ENCODE peak calls at places on chromosomes 1 and 21, in seven cellular contexts. P, J, U, G, C, E and Y are unnamed samples.

GRCh38 chr1:54013393-54014008 is 4.5 kb downstream of the LDLRAD1 start:
- DNase-seq in P (no peak), J (no peak), U (no peak), G (no peak), C (no peak), E (no peak), Y (no peak)

GRCh38 chr21:37896788-37897187 is 19.5 kb downstream of the KCNJ6 start:
- DNase-seq in P (no peak), J (no peak), U (no peak), G (no peak), C (no peak), E (no peak), Y (no peak)

GRCh38 chr1:247487057-247487456 is 29.2 kb upstream of the OR2B11 start:
- DNase-seq in P (peak; percentile 22), J (no peak), U (no peak), G (peak; percentile 35), C (no peak), E (peak; percentile 34), Y (peak; percentile 45)

GRCh38 chr1:6982860-6983259 is 197.6 kb downstream of the CAMTA1 start:
- DNase-seq in P (no peak), J (no peak), U (no peak), G (no peak), C (no peak), E (no peak), Y (no peak)

GRCh38 chr1:25889470-25889869 is 14.0 kb upstream of the PAQR7 start:
- DNase-seq in P (no peak), J (no peak), U (no peak), G (peak; percentile 4), C (no peak), E (peak; percentile 43), Y (no peak)

GRCh38 chr21:44521928-44522752 is 17.9 kb downstream of the KRTAP10-1 start:
- DNase-seq in P (no peak), J (no peak), U (no peak), G (no peak), C (no peak), E (no peak), Y (no peak)

GRCh38 chr1:226618380-226618779 is 69.8 kb downstream of the STUM start:
- DNase-seq in P (no peak), J (no peak), U (no peak), G (no peak), C (no peak), E (no peak), Y (no peak)

GRCh38 chr21:45574081-45574501 is 31.9 kb upstream of the SLC19A1 start:
- DNase-seq in P (no peak), J (no peak), U (no peak), G (no peak), C (no peak), E (no peak), Y (no peak)

GRCh38 chr1:220887868-220888664 is 8.8 kb downstream of the HLX start:
- DNase-seq in P (no peak), J (no peak), U (no peak), G (no peak), C (no peak), E (no peak), Y (no peak)

GRCh38 chr1:89142160-89142559 is 16.2 kb upstream of the GBP2 start:
- DNase-seq in P (no peak), J (no peak), U (no peak), G (no peak), C (no peak), E (no peak), Y (no peak)

GRCh38 chr1:27436204-27437159 is 44.1 kb downstream of the GPR3 start:
- DNase-seq in P (peak; percentile 45), J (no peak), U (no peak), G (peak; percentile 45), C (no peak), E (peak; percentile 60), Y (peak; percentile 82)

GRCh38 chr1:221631551-221631950 is 110.3 kb downstream of the DUSP10 start:
- DNase-seq in P (no peak), J (no peak), U (no peak), G (no peak), C (no peak), E (no peak), Y (no peak)

GRCh38 chr21:46114963-46115362 is 17.1 kb downstream of the COL6A2 start:
- DNase-seq in P (no peak), J (no peak), U (peak; percentile 0), G (no peak), C (peak; percentile 13), E (no peak), Y (no peak)

GRCh38 chr21:44784810-44785209 is 16.8 kb downstream of the UBE2G2 start:
- DNase-seq in P (no peak), J (no peak), U (no peak), G (no peak), C (no peak), E (no peak), Y (no peak)

GRCh38 chr1:211601159-211601558 is 22.2 kb upstream of the SLC30A1 start:
- DNase-seq in P (no peak), J (no peak), U (no peak), G (no peak), C (no peak), E (no peak), Y (no peak)

GRCh38 chr1:22143065-22143514 is at the start of gene WNT4:
- DNase-seq in P (peak; percentile 56), J (no peak), U (no peak), G (no peak), C (peak; percentile 38), E (no peak), Y (peak; percentile 32)

GRCh38 chr1:217734973-217735372 is 103.8 kb downstream of the SPATA17 start:
- DNase-seq in P (no peak), J (no peak), U (no peak), G (no peak), C (no peak), E (no peak), Y (no peak)

GRCh38 chr1:178614286-178614685 is 101.4 kb downstream of the TEX35 start:
- DNase-seq in P (no peak), J (no peak), U (no peak), G (no peak), C (no peak), E (no peak), Y (no peak)

GRCh38 chr1:78577257-78578100 is 42.8 kb upstream of the IFI44L start:
- DNase-seq in P (no peak), J (no peak), U (no peak), G (no peak), C (no peak), E (peak; percentile 25), Y (peak; percentile 88)

GRCh38 chr1:214549604-214550338 is 1.6 kb downstream of the PTPN14 start:
- DNase-seq in P (no peak), J (no peak), U (no peak), G (peak; percentile 40), C (no peak), E (peak; percentile 62), Y (peak; percentile 58)

GRCh38 chr1:70403759-70404158 is 7.3 kb upstream of the CTH start:
- DNase-seq in P (no peak), J (no peak), U (no peak), G (no peak), C (no peak), E (no peak), Y (no peak)

GRCh38 chr1:108645479-108646184 is 15.3 kb downstream of the HENMT1 start:
- DNase-seq in P (no peak), J (no peak), U (no peak), G (no peak), C (no peak), E (no peak), Y (no peak)

GRCh38 chr1:155004352-155005075 is 1.9 kb downstream of the ZBTB7B start:
- DNase-seq in P (no peak), J (no peak), U (no peak), G (no peak), C (no peak), E (no peak), Y (peak; percentile 39)

GRCh38 chr1:53644496-53644895 is 94.5 kb downstream of the GLIS1 start:
- DNase-seq in P (no peak), J (no peak), U (no peak), G (no peak), C (no peak), E (no peak), Y (no peak)

GRCh38 chr1:55441474-55441873 is 226.3 kb upstream of the USP24 start:
- DNase-seq in P (no peak), J (no peak), U (no peak), G (no peak), C (no peak), E (peak; percentile 68), Y (no peak)

GRCh38 chr1:243559575-243560172 is 290.4 kb downstream of the AKT3 start:
- DNase-seq in P (no peak), J (no peak), U (no peak), G (no peak), C (no peak), E (peak; percentile 70), Y (no peak)

GRCh38 chr1:25952851-25953401 is 44.9 kb downstream of the PAFAH2 start:
- DNase-seq in P (no peak), J (no peak), U (no peak), G (peak; percentile 10), C (no peak), E (peak; percentile 58), Y (no peak)

GRCh38 chr1:152460529-152460899 is 46.5 kb upstream of the CRNN start:
- DNase-seq in P (no peak), J (no peak), U (no peak), G (no peak), C (no peak), E (no peak), Y (no peak)
- TF ChIP-seq CTCF in P (no peak), J (no peak), U (no peak), G (no peak), C (no peak), E (no peak), Y (peak; percentile 6)

GRCh38 chr1:229378586-229379442 is 36.0 kb upstream of the CCSAP start:
- DNase-seq in P (no peak), J (no peak), U (no peak), G (no peak), C (no peak), E (no peak), Y (peak; percentile 83)
- H3K4me3 ChIP-seq in P (no peak overlapping the region), J (no peak overlapping the region), U (no peak overlapping the region), G (no peak overlapping the region), C (no peak overlapping the region), E (no peak overlapping the region), Y (no peak overlapping the region)

GRCh38 chr1:46447499-46448108 is 42.0 kb upstream of the DMBX1 start:
- DNase-seq in P (no peak), J (no peak), U (no peak), G (no peak), C (no peak), E (no peak), Y (no peak)
- H3K27ac ChIP-seq in P (no peak overlapping the region), J (no peak overlapping the region), U (no peak overlapping the region), G (no peak overlapping the region), C (no peak overlapping the region), E (no peak overlapping the region), Y (no peak overlapping the region)

GRCh38 chr1:222828939-222829338 is 14.1 kb downstream of the DISP1 start:
- DNase-seq in P (no peak), J (no peak), U (no peak), G (no peak), C (no peak), E (no peak), Y (no peak)
- TF ChIP-seq CTCF in P (no peak), J (no peak), U (no peak), G (peak; percentile 4), C (no peak), E (peak; percentile 17), Y (peak; percentile 34)

DNA sequence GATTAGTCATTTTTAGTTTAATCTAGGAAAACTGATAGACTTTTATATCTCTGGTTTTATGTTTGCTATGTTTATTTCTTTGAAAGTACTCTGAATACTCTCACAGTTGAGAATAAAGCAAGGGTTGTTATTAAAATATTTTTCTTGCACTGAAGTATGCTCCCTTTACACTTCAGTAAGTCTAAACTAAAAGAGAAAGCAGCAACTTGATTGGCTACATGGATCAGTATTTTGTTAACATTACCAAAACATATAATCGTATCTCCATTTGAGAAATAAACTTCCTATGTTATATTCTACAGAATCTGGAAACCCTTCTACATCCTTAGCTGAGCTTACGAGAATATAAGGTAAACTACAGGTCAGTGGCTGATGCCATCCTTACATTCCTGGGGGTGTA is 149.5 kb upstream of the HP1BP3 start:
- DNase-seq in P (no peak), J (no peak), U (no peak), G (no peak), C (no peak), E (peak; percentile 21), Y (no peak)
- H3K4me3 ChIP-seq in P (no peak overlapping the region), J (no peak overlapping the region), U (no peak overlapping the region), G (no peak overlapping the region), C (no peak overlapping the region), E (peak overlapping the region; percentile 9), Y (no peak overlapping the region)